ENCODE peak calls at places on chromosomes 1 and 21, in seven cellular contexts. Z is psoas muscle, T is left lung, R is HepG2, W is coronary artery, Y is endothelial cell, C is left ventricle myocardium inferior. X is an unnamed sample.

GRCh38 chr1:172654535-172654934 is 4.4 kb upstream of the FASLG start:
- DNase-seq in Z (no peak), T (no peak), R (no peak), W (no peak), Y (no peak), C (no peak), X (no peak)

GRCh38 chr1:53410691-53411090 is 48.5 kb upstream of the DMRTB1 start:
- DNase-seq in Z (no peak), T (no peak), R (no peak), W (no peak), Y (no peak), C (no peak), X (no peak)

GRCh38 chr1:12692967-12693782 is 22.7 kb upstream of the AADACL3 start:
- DNase-seq in Z (peak; percentile 42), T (no peak), R (no peak), W (no peak), Y (no peak), C (no peak), X (no peak)

GRCh38 chr1:10616696-10617095 is 141.9 kb downstream of the PEX14 start:
- DNase-seq in Z (no peak), T (no peak), R (no peak), W (no peak), Y (no peak), C (no peak), X (no peak)

GRCh38 chr1:14910947-14911721 is 242.4 kb upstream of the TMEM51 start:
- DNase-seq in Z (no peak), T (no peak), R (no peak), W (no peak), Y (no peak), C (no peak), X (no peak)

GRCh38 chr1:58089898-58090535 is 456.5 kb downstream of the OMA1 start:
- DNase-seq in Z (no peak), T (no peak), R (peak; percentile 83), W (no peak), Y (no peak), C (no peak), X (no peak)

GRCh38 chr21:15592271-15592860 is 137.4 kb upstream of the USP25 start:
- DNase-seq in Z (no peak), T (no peak), R (peak; percentile 44), W (no peak), Y (peak; percentile 7), C (no peak), X (no peak)

GRCh38 chr1:76961181-76961580 is 93.9 kb downstream of the ST6GALNAC5 start:
- DNase-seq in Z (no peak), T (no peak), R (no peak), W (no peak), Y (no peak), C (no peak), X (no peak)

GRCh38 chr1:116128669-116129068 is 17.5 kb downstream of the MAB21L3 start:
- DNase-seq in Z (no peak), T (no peak), R (no peak), W (no peak), Y (no peak), C (no peak), X (no peak)

GRCh38 chr1:67459068-67459467 is 28.9 kb upstream of the SERBP1 start:
- DNase-seq in Z (no peak), T (no peak), R (no peak), W (no peak), Y (no peak), C (no peak), X (no peak)

GRCh38 chr21:39776589-39776988 is 31.6 kb downstream of the IGSF5 start:
- DNase-seq in Z (no peak), T (no peak), R (no peak), W (no peak), Y (no peak), C (no peak), X (no peak)

GRCh38 chr21:41897690-41898089 is 18.5 kb upstream of the PRDM15 start:
- DNase-seq in Z (no peak), T (no peak), R (no peak), W (no peak), Y (no peak), C (no peak), X (no peak)

GRCh38 chr1:183267646-183268431 is 81.8 kb downstream of the LAMC2 start:
- DNase-seq in Z (no peak), T (no peak), R (no peak), W (no peak), Y (no peak), C (no peak), X (no peak)

GRCh38 chr1:5822266-5822665 is 170.0 kb downstream of the NPHP4 start:
- DNase-seq in Z (no peak), T (peak; percentile 20), R (no peak), W (no peak), Y (no peak), C (no peak), X (no peak)

GRCh38 chr21:43864313-43864805 is 664 bp upstream of the AGPAT3 start:
- DNase-seq in Z (peak; percentile 48), T (peak; percentile 89), R (no peak), W (no peak), Y (no peak), C (peak; percentile 53), X (no peak)

GRCh38 chr1:58575831-58576726 is 973 bp downstream of the TACSTD2 start:
- DNase-seq in Z (no peak), T (peak; percentile 90), R (no peak), W (no peak), Y (no peak), C (no peak), X (no peak)

GRCh38 chr1:21758614-21759013 is 24.3 kb downstream of the USP48 start:
- DNase-seq in Z (no peak), T (no peak), R (no peak), W (no peak), Y (no peak), C (no peak), X (no peak)

GRCh38 chr1:189859385-189859977 is 618.2 kb downstream of the BRINP3 start:
- DNase-seq in Z (no peak), T (no peak), R (peak; percentile 17), W (no peak), Y (peak; percentile 14), C (no peak), X (no peak)

GRCh38 chr1:186617860-186618780 is 62.1 kb downstream of the PTGS2 start:
- DNase-seq in Z (peak; percentile 27), T (peak; percentile 80), R (no peak), W (peak; percentile 73), Y (no peak), C (peak; percentile 45), X (no peak)

GRCh38 chr1:64745181-64745985 is 508 bp downstream of the RAVER2 start:
- DNase-seq in Z (peak; percentile 14), T (peak; percentile 71), R (peak; percentile 6), W (peak; percentile 75), Y (peak; percentile 36), C (peak; percentile 16), X (peak; percentile 71)

DNA sequence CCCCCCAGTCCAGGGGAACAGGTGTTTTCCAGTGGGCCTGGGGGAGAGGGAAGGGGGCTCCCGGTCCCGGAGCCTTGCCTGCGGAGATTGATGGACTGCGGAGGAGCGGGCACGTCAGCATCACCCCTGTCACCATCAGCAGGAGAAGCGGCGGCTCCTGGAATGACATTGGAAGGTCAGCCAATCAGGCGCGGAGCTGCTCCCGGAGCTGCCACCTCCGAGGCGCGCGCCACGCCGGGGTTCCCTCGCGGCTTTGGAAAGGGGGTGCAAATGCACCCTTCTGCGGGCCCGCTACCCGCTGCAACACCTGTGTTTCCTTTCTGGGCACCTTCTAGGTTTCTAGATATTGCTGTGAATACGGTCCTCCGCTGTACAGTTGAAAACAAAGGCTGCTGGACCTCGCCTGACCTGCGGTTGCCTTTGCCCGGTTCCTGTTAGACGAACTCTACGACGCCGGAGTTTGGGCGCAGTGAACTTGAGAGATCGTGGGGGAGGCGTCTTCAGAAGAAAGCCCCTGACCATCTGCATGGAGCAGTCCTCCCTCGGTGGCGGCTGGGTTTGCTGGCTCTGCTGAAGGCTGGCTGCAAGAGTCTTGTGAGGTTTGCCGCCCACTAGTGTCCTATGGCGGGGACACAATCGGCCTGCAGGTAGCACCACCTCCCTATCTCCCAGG is 5.3 kb downstream of the DSCAM start:
- DNase-seq in Z (no peak), T (peak; percentile 82), R (peak; percentile 6), W (no peak), Y (peak; percentile 63), C (peak; percentile 33), X (peak; percentile 79)
- TF ChIP-seq CTCF in Z (no peak), T (no peak), R (peak; percentile 60), W (no peak), Y (peak; percentile 21), C (peak; percentile 62), X (peak; percentile 73)

GRCh38 chr1:28358701-28359100 is 10.8 kb upstream of the PHACTR4 start:
- DNase-seq in Z (no peak), T (no peak), R (no peak), W (no peak), Y (no peak), C (no peak), X (no peak)
- TF ChIP-seq CTCF in Z (no peak), T (no peak), R (no peak), W (no peak), Y (no peak), C (no peak), X (no peak)

DNA sequence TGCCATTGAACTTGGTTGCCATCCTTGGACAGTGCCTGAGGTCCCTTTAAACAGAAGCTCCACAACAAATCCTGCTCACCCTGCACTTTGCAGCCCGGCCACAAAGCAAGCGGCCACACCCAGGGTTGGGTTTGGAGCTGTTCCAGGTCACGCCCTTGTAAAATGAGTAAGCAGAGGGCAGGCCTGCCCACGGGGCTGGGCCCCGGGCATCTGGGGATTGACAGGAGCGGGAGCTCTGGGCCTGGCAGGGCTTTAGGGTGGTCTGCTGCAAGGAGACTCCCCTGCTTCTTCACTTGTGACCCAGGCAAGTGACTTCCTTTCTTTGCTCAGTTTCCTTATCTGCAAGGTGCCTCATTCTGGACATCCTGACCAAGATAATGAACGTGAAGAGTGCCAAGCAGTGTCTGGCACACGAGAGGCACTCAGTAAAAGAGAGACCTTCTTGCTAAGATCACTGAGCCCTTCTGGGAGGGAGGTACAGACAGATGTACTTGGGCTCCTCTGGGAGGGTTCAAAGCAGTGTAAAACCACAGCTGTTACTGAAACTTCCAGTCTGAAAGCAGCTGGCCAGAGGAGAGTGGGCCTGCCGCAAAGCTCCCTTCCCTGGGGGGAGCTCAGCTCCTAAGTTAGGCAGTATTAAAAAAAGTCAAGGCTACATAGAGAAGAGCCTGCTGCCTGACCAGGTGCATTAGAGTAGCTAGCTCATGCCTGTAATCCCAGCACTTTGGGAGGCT is 2.6 kb downstream of the E2F2 start:
- DNase-seq in Z (peak; percentile 85), T (peak; percentile 96), R (peak; percentile 85), W (peak; percentile 81), Y (no peak), C (peak; percentile 80), X (no peak)
- TF ChIP-seq CTCF in Z (no peak), T (no peak), R (no peak), W (no peak), Y (no peak), C (no peak), X (no peak)

DNA sequence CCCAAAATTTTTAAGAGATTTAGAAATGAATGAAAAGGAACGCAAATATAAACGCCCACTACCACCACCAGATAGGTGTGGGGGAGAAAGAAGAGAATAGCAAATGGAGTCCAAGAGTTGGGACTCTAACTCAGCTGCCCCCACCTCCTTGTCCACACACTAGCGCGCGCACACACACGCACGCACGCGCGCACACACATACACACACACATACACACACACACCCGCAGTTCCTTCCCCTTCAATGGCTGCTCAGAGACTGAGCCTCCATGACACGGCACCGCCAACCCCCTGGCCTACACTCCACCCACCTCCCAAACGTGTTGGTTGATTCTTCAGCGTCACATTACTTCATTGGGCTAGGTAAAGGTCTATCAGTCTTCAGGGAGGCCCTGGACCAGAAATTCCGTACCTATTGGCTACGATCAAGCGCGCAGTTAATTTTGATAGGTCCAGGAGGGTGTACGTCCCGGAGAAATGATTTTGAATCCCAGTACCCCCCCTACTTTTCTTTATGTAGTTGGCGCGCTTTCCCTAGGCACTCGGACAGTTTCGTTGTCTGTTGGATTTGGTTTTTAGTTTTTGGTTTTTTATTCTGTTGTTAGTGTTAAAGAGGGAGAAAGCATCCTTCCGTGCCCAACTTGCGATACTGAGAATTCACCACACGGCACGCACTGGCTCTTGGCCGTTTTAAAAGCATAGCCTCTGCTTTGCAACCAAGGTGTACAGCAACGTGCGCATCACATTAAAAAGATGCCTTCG is at the start of gene ANP32E:
- DNase-seq in Z (peak; percentile 93), T (peak; percentile 94), R (peak; percentile 99), W (peak; percentile 99), Y (peak; percentile 82), C (peak; percentile 94), X (peak; percentile 94)
- TF ChIP-seq CTCF in Z (peak; percentile 28), T (no peak), R (peak; percentile 37), W (no peak), Y (no peak), C (peak; percentile 33), X (peak; percentile 57)

X was measured in type B pancreatic cell.